ENCODE peak calls at places on chromosomes 16 and 17, in eight cellular contexts. Y, S, K, R, L, F, C and A are unnamed samples.

GRCh38 chr16:73011926-73012325 is 36.0 kb downstream of the ZFHX3 start:
- DNase-seq in S (no peak), R (no peak), F (no peak), K (no peak), L (no peak), C (no peak), Y (no peak), A (no peak)

GRCh38 chr16:78364501-78364900 is 265.0 kb downstream of the WWOX start:
- DNase-seq in F (no peak), C (no peak), R (no peak), K (no peak), Y (no peak), S (no peak), L (no peak), A (no peak)

GRCh38 chr16:31201511-31202401 is 804 bp downstream of the PYCARD start:
- DNase-seq in R (no peak), Y (no peak), S (peak), F (no peak), L (peak), K (no peak), C (peak), A (no peak)

GRCh38 chr17:74372426-74372825 is 5.1 kb downstream of the GPR142 start:
- DNase-seq in S (no peak), Y (no peak), L (no peak), F (no peak), K (no peak), C (no peak), R (no peak), A (no peak)

GRCh38 chr16:50837324-50837723 is 95.4 kb downstream of the CYLD start:
- DNase-seq in S (no peak), R (no peak), Y (no peak), C (no peak), F (no peak), L (no peak), K (no peak), A (no peak)

GRCh38 chr16:66701061-66701460 is 4.5 kb upstream of the CMTM4 start:
- DNase-seq in R (no peak), Y (no peak), K (no peak), L (no peak), S (no peak), C (no peak), F (no peak), A (no peak)

GRCh38 chr17:2172447-2172938 is 117.6 kb downstream of the HIC1 start:
- DNase-seq in F (peak), C (no peak), R (peak), Y (no peak), L (peak), S (peak), K (no peak), A (peak)

GRCh38 chr16:80189481-80190163 is 351.2 kb upstream of the DYNLRB2 start:
- DNase-seq in K (no peak), Y (no peak), S (no peak), C (no peak), R (no peak), F (no peak), L (no peak), A (no peak)

GRCh38 chr16:55503726-55504553 is 4.9 kb upstream of the LPCAT2 start:
- DNase-seq in K (no peak), R (no peak), C (no peak), S (no peak), Y (no peak), L (no peak), F (no peak), A (no peak)